ENCODE peak calls at places on chromosome 22, in four cellular contexts. One of them, this sample, is unnamed. For H3K4me1, the result is how much of the 10 kb centered on the place peaks cover.

GRCh38 chr22:33038131-33038772 is 19.9 kb downstream of the SYN3 start:
- DNase-seq in K562: no peak
- DNase-seq in HepG2: no peak
- DNase-seq in HCT116: no peak
- DNase-seq in this sample: no peak

GRCh38 chr22:29435236-29435635 is 3.1 kb upstream of the RFPL1 start:
- DNase-seq in HCT116: no peak
- DNase-seq in K562: no peak
- DNase-seq in HepG2: no peak
- DNase-seq in this sample: no peak

GRCh38 chr22:18955696-18956095 is 19.6 kb upstream of the PRODH start:
- DNase-seq in HepG2: no peak
- DNase-seq in K562: no peak
- DNase-seq in HCT116: no peak
- DNase-seq in this sample: no peak

GRCh38 chr22:45112136-45112879 is 51.4 kb upstream of the NUP50 start:
- DNase-seq in HepG2: no peak
- DNase-seq in K562: no peak
- DNase-seq in HCT116: no peak
- DNase-seq in this sample: no peak

GRCh38 chr22:48943567-48944432 is 883.9 kb downstream of the BRD1 start:
- DNase-seq in HCT116: no peak
- DNase-seq in HepG2: peak
- DNase-seq in K562: peak
- DNase-seq in this sample: no peak

GRCh38 chr22:21989049-21989448 is 6.5 kb upstream of the TOP3B start:
- DNase-seq in K562: no peak
- DNase-seq in HCT116: no peak
- DNase-seq in HepG2: no peak
- DNase-seq in this sample: no peak

GRCh38 chr22:35818897-35819296 is 101.2 kb downstream of the APOL5 start:
- DNase-seq in HCT116: no peak
- DNase-seq in HepG2: no peak
- DNase-seq in K562: no peak
- DNase-seq in this sample: no peak

GRCh38 chr22:49590381-49590780 is 237.3 kb downstream of the BRD1 start:
- DNase-seq in HCT116: no peak
- DNase-seq in K562: no peak
- DNase-seq in HepG2: no peak
- DNase-seq in this sample: no peak

GRCh38 chr22:17035246-17035645 is 27.2 kb upstream of the GAB4 start:
- DNase-seq in HCT116: no peak
- DNase-seq in K562: no peak
- DNase-seq in HepG2: no peak
- DNase-seq in this sample: no peak

GRCh38 chr22:32842486-32842885 is 41.0 kb downstream of the TIMP3 start:
- DNase-seq in HCT116: no peak
- DNase-seq in K562: no peak
- DNase-seq in HepG2: no peak
- DNase-seq in this sample: no peak

GRCh38 chr22:48940266-48940987 is 887.2 kb downstream of the BRD1 start:
- DNase-seq in HepG2: no peak
- DNase-seq in K562: no peak
- DNase-seq in HCT116: no peak
- DNase-seq in this sample: no peak

GRCh38 chr22:32801436-32802290 is at the start of gene TIMP3:
- DNase-seq in HCT116: no peak
- DNase-seq in K562: peak
- DNase-seq in HepG2: no peak
- DNase-seq in this sample: no peak

GRCh38 chr22:20031732-20032406 is 11.0 kb downstream of the TANGO2 start:
- DNase-seq in K562: no peak
- DNase-seq in HCT116: no peak
- DNase-seq in HepG2: no peak
- DNase-seq in this sample: no peak

GRCh38 chr22:26561756-26562417 is 28.0 kb downstream of the TPST2 start:
- DNase-seq in HepG2: no peak
- DNase-seq in HCT116: no peak
- DNase-seq in K562: no peak
- DNase-seq in this sample: no peak

GRCh38 chr22:49103314-49104052 is 724.2 kb downstream of the BRD1 start:
- DNase-seq in HepG2: no peak
- DNase-seq in HCT116: no peak
- DNase-seq in K562: no peak
- DNase-seq in this sample: no peak

GRCh38 chr22:25008666-25009065 is 56.1 kb downstream of the KIAA1671 start:
- DNase-seq in HCT116: no peak
- DNase-seq in HepG2: no peak
- DNase-seq in K562: no peak
- DNase-seq in this sample: no peak

GRCh38 chr22:45441158-45441557 is 27.7 kb downstream of the RIBC2 start:
- DNase-seq in K562: no peak
- DNase-seq in HCT116: peak
- DNase-seq in HepG2: peak
- DNase-seq in this sample: peak

GRCh38 chr22:29044657-29045176 is 16.9 kb downstream of the C22orf31 start:
- DNase-seq in K562: no peak
- DNase-seq in HepG2: peak
- DNase-seq in HCT116: no peak
- DNase-seq in this sample: no peak

GRCh38 chr22:26648761-26649363 is 8.5 kb upstream of the MIAT start:
- DNase-seq in HCT116: no peak
- DNase-seq in HepG2: no peak
- DNase-seq in K562: no peak
- DNase-seq in this sample: no peak

GRCh38 chr22:23832226-23833016 is 6.4 kb downstream of the DERL3 start:
- DNase-seq in HepG2: no peak
- DNase-seq in K562: no peak
- DNase-seq in HCT116: no peak
- DNase-seq in this sample: no peak

GRCh38 chr22:44919691-44920090 is 90.1 kb downstream of the PHF21B start:
- DNase-seq in HepG2: no peak
- DNase-seq in K562: no peak
- DNase-seq in HCT116: no peak
- DNase-seq in this sample: no peak

GRCh38 chr22:36918730-36919129 is 5.3 kb downstream of the CSF2RB start:
- DNase-seq in HepG2: no peak
- DNase-seq in K562: no peak
- DNase-seq in HCT116: no peak
- DNase-seq in this sample: no peak

GRCh38 chr22:49429066-49429465 is 398.6 kb downstream of the BRD1 start:
- DNase-seq in K562: no peak
- DNase-seq in HCT116: no peak
- DNase-seq in HepG2: no peak
- DNase-seq in this sample: no peak

GRCh38 chr22:49826603-49827306 is 918 bp downstream of the BRD1 start:
- DNase-seq in K562: peak
- DNase-seq in HepG2: no peak
- DNase-seq in HCT116: no peak
- DNase-seq in this sample: no peak

GRCh38 chr22:36872866-36873498 is 12.2 kb downstream of the NCF4 start:
- DNase-seq in HepG2: no peak
- DNase-seq in HCT116: no peak
- DNase-seq in K562: no peak
- DNase-seq in this sample: no peak

GRCh38 chr22:29521526-29521925 is 32.0 kb downstream of the THOC5 start:
- DNase-seq in K562: no peak
- DNase-seq in HCT116: no peak
- DNase-seq in HepG2: no peak
- DNase-seq in this sample: no peak

GRCh38 chr22:49497266-49497665 is 330.4 kb downstream of the BRD1 start:
- DNase-seq in K562: no peak
- DNase-seq in HCT116: peak
- DNase-seq in HepG2: peak
- DNase-seq in this sample: no peak

GRCh38 chr22:29632672-29633071 is 29.2 kb downstream of the NF2 start:
- DNase-seq in HCT116: no peak
- DNase-seq in K562: no peak
- DNase-seq in HepG2: no peak
- DNase-seq in this sample: no peak

GRCh38 chr22:48153726-48154125 is 1391.3 kb downstream of the TBC1D22A start:
- DNase-seq in HCT116: no peak
- DNase-seq in HepG2: no peak
- DNase-seq in K562: no peak
- DNase-seq in this sample: no peak

GRCh38 chr22:19397729-19398094 is 33.8 kb downstream of the HIRA start:
- DNase-seq in HCT116: no peak
- DNase-seq in K562: no peak
- DNase-seq in HepG2: no peak
- DNase-seq in this sample: no peak

GRCh38 chr22:47842119-47842518 is 1079.7 kb downstream of the TBC1D22A start:
- DNase-seq in K562: no peak
- DNase-seq in HCT116: no peak
- DNase-seq in HepG2: no peak
- DNase-seq in this sample: no peak

GRCh38 chr22:31106001-31106571 is 1.3 kb downstream of the SELENOM start:
- DNase-seq in K562: no peak
- DNase-seq in HCT116: no peak
- DNase-seq in HepG2: no peak
- DNase-seq in this sample: no peak
- TF ChIP-seq TCF7L2 in K562: no peak
- TF ChIP-seq TCF7L2 in HCT116: no peak
- TF ChIP-seq TCF7L2 in HepG2: no peak
- TF ChIP-seq TCF7L2 in this sample: no peak

GRCh38 chr22:39469326-39469680 is 12.5 kb downstream of the MGAT3 start:
- DNase-seq in HCT116: no peak
- DNase-seq in HepG2: no peak
- DNase-seq in K562: no peak
- DNase-seq in this sample: no peak
- H3K4me1 ChIP-seq in HCT116: under half
- H3K4me1 ChIP-seq in HepG2: half or more
- H3K4me1 ChIP-seq in K562: half or more
- H3K4me1 ChIP-seq in this sample: under half

DNA sequence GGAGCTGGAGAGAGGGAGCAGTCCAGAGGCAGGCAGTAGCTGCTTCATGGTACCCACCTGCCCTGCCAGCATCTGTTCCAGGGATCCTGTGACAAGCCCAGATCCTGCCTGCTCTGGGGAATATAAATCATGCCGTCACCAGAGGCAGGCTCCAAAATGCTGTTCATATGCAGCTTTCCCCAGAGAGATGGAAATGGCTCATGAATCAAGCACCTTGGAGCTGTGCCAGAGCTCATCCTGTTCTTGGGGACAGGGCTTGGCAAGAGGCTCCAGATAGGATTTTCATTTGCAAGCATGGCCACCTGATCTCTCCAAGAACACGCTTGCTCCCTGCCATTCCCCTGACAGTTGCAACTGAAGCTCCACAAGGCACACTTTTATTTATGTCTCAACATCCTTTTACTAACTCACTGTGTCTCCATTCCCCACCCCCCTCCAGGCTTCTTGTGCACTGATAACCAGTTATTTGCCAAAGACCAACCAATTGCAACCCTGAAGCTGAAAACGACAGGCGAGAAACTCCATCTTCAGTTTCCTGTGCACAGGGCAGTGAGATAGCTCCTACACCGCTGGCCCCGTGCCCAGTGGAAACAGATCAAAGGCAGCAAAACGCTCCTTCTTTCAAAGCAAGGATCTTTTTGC is 115.8 kb upstream of the PITPNB start:
- DNase-seq in HepG2: no peak
- DNase-seq in HCT116: no peak
- DNase-seq in K562: peak
- DNase-seq in this sample: no peak
- TF ChIP-seq SIN3A in HepG2: no peak
- TF ChIP-seq SIN3A in HCT116: no peak
- TF ChIP-seq SIN3A in K562: no peak
- TF ChIP-seq SIN3A in this sample: no peak

GRCh38 chr22:41229730-41230398 is 10.9 kb downstream of the CHADL start:
- DNase-seq in K562: no peak
- DNase-seq in HCT116: no peak
- DNase-seq in HepG2: no peak
- DNase-seq in this sample: no peak
- TF ChIP-seq TCF7L2 in K562: no peak
- TF ChIP-seq TCF7L2 in HCT116: no peak
- TF ChIP-seq TCF7L2 in HepG2: no peak
- TF ChIP-seq TCF7L2 in this sample: no peak

GRCh38 chr22:43153916-43154315 is 2.6 kb downstream of the TSPO start:
- DNase-seq in HCT116: no peak
- DNase-seq in HepG2: no peak
- DNase-seq in K562: no peak
- DNase-seq in this sample: no peak

GRCh38 chr22:43158778-43159483 is 7.6 kb downstream of the TSPO start:
- DNase-seq in HCT116: no peak
- DNase-seq in HepG2: no peak
- DNase-seq in K562: no peak
- DNase-seq in this sample: no peak

GRCh38 chr22:43157874-43158546 is 6.7 kb downstream of the TSPO start:
- DNase-seq in HCT116: no peak
- DNase-seq in K562: no peak
- DNase-seq in HepG2: no peak
- DNase-seq in this sample: no peak

GRCh38 chr22:43154887-43155536 is 3.7 kb downstream of the TSPO start:
- DNase-seq in K562: no peak
- DNase-seq in HepG2: no peak
- DNase-seq in HCT116: no peak
- DNase-seq in this sample: no peak

GRCh38 chr22:43155789-43156188 is 4.4 kb downstream of the TSPO start:
- DNase-seq in HepG2: no peak
- DNase-seq in HCT116: no peak
- DNase-seq in K562: no peak
- DNase-seq in this sample: no peak
- H3K4me1 ChIP-seq in HepG2: under half
- H3K4me1 ChIP-seq in HCT116: under half
- H3K4me1 ChIP-seq in K562: half or more
- H3K4me1 ChIP-seq in this sample: under half

This sample was measured in Panc1.